ENCODE peak calls at places on chromosomes 3 and 15, in five cellular contexts. B, J, R, G and K are unnamed samples.
A peak's percentile ranks its signal among the peaks of the same experiment; 100 is the strongest.

GRCh38 chr15:40409366-40409765 is 3.8 kb downstream of the IVD start:
- DNase-seq in G (no peak), J (no peak), R (no peak), B (peak; percentile 80), K (no peak)

GRCh38 chr3:106839576-106840280 is 537.5 kb upstream of the CCDC54 start:
- DNase-seq in G (no peak), J (peak; percentile 36), B (no peak), R (no peak), K (no peak)

GRCh38 chr3:176951144-176951543 is 246.1 kb downstream of the TBL1XR1 start:
- DNase-seq in J (no peak), B (no peak), G (no peak), R (no peak), K (no peak)

GRCh38 chr3:183937601-183938286 is 53.1 kb upstream of the PARL start:
- DNase-seq in J (no peak), B (peak; percentile 7), R (no peak), G (no peak), K (no peak)

GRCh38 chr3:16844222-16844621 is 40.5 kb upstream of the PLCL2 start:
- DNase-seq in B (no peak), G (no peak), J (no peak), R (no peak), K (no peak)

GRCh38 chr3:124630994-124631393 is 99.3 kb upstream of the UMPS start:
- DNase-seq in J (no peak), G (no peak), B (no peak), R (no peak), K (no peak)

GRCh38 chr15:66720206-66721010 is 18.4 kb downstream of the SMAD6 start:
- DNase-seq in J (peak; percentile 82), B (no peak), G (no peak), R (no peak), K (peak; percentile 93)

GRCh38 chr15:99073008-99073714 is 31.7 kb upstream of the SYNM start:
- DNase-seq in R (no peak), B (peak; percentile 74), J (no peak), G (no peak), K (no peak)

GRCh38 chr15:74635228-74635627 is 19.6 kb downstream of the CLK3 start:
- DNase-seq in J (peak; percentile 73), R (no peak), G (peak; percentile 77), B (peak; percentile 86), K (no peak)

GRCh38 chr3:37590328-37591079 is 271.2 kb upstream of the CTDSPL start:
- DNase-seq in R (no peak), J (peak; percentile 35), B (no peak), G (peak; percentile 20), K (no peak)
- H3K4me3 ChIP-seq in R (no peak overlapping the region), J (no peak overlapping the region), B (no peak overlapping the region), G (no peak overlapping the region), K (no peak overlapping the region)

GRCh38 chr3:102235679-102236078 is 199.1 kb upstream of the ZPLD1 start:
- DNase-seq in G (no peak), R (no peak), B (no peak), J (no peak), K (no peak)
- TF ChIP-seq CTCF in G (peak; percentile 6), R (peak; percentile 69), B (no peak), J (peak; percentile 35), K (peak; percentile 61)

GRCh38 chr3:58508437-58508836 is 16.5 kb downstream of the KCTD6 start:
- DNase-seq in G (no peak), J (no peak), R (no peak), B (no peak), K (no peak)

GRCh38 chr3:58507356-58508062 is 15.6 kb downstream of the KCTD6 start:
- DNase-seq in B (no peak), G (no peak), J (no peak), R (no peak), K (no peak)

GRCh38 chr3:58497074-58497473 is 5.2 kb downstream of the KCTD6 start:
- DNase-seq in J (peak; percentile 21), B (no peak), R (no peak), G (no peak), K (peak; percentile 58)

DNA sequence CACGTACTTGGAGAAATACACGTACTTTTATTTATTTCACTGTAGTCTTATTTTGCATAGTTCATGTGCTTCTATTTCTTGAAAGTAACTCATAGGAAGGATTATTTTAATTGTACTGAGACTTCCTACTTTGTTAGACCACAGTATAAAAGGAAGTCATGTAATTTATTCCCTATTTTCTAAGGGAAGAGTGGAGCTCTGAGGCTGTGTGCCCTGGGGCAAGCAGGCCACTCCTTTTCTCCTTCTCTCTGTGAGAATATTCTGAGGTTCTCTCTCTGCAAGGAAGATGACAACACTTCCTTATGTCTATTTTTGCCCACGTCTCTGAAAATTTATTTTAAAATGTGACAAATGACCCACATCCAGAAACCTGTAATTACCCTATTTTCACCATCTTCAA is 10.9 kb downstream of the KCTD6 start:
- DNase-seq in G (no peak), J (no peak), R (no peak), B (no peak), K (no peak)
- H3K4me3 ChIP-seq in G (no peak overlapping the region), J (no peak overlapping the region), R (no peak overlapping the region), B (no peak overlapping the region), K (no peak overlapping the region)

GRCh38 chr3:17979911-17980310 is 237.5 kb upstream of the TBC1D5 start:
- DNase-seq in J (no peak), B (no peak), R (no peak), G (no peak), K (no peak)
- TF ChIP-seq CTCF in J (no peak), B (no peak), R (no peak), G (no peak), K (no peak)

GRCh38 chr3:50264389-50264963 is 4.5 kb upstream of the SEMA3B start:
- DNase-seq in J (peak; percentile 95), R (peak; percentile 91), B (no peak), G (peak; percentile 64), K (peak; percentile 96)
- H3K4me3 ChIP-seq in J (no peak overlapping the region), R (peak overlapping the region; percentile 10), B (no peak overlapping the region), G (no peak overlapping the region), K (no peak overlapping the region)

GRCh38 chr3:119998166-119998565 is 96.1 kb downstream of the GSK3B start:
- DNase-seq in R (no peak), G (no peak), J (no peak), B (no peak), K (no peak)
- TF ChIP-seq CTCF in R (no peak), G (no peak), J (no peak), B (no peak), K (no peak)

DNA sequence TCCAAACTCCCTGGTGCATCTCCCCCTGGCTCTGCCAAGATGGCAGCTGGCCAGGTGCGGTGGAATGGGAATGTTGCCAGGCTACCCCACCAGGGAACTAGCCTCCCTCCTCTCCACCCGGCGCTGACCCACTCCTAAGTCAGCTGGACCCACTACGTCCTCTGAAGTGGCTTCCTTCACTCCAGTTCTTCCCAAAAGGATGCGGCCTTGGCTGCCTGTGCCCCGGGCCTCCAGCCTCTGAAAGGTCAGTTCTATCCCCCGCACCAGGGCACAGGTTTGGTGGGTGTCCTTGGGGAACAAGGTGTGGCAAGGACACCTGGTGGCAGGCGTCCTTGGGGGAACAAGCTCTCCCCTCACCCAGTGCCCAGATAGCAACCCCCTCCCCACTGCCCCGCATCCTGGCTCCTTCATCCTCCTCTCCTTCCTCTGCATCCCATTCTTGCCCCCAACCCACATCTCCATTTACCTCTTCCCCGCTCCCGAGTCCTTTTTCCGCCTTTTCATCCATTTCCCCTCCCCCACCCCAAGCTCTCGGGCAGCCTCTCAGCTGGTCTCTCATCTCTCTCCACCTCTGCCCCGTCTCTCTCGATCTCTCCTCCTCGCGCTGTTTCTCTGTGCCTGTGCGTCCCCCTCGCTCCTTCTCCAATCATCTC is 54.0 kb downstream of the LHFPL4 start:
- DNase-seq in J (no peak), R (no peak), G (no peak), B (no peak), K (no peak)
- H3K4me3 ChIP-seq in J (no peak overlapping the region), R (peak overlapping the region; percentile 22), G (no peak overlapping the region), B (no peak overlapping the region), K (no peak overlapping the region)

GRCh38 chr3:128794788-128795649 is 69.0 kb downstream of the RAB7A start:
- DNase-seq in J (peak; percentile 72), R (peak; percentile 16), B (peak; percentile 80), G (peak; percentile 61), K (no peak)
- TF ChIP-seq CTCF in J (peak; percentile 67), R (peak; percentile 79), B (peak; percentile 77), G (peak; percentile 77), K (peak; percentile 82)

DNA sequence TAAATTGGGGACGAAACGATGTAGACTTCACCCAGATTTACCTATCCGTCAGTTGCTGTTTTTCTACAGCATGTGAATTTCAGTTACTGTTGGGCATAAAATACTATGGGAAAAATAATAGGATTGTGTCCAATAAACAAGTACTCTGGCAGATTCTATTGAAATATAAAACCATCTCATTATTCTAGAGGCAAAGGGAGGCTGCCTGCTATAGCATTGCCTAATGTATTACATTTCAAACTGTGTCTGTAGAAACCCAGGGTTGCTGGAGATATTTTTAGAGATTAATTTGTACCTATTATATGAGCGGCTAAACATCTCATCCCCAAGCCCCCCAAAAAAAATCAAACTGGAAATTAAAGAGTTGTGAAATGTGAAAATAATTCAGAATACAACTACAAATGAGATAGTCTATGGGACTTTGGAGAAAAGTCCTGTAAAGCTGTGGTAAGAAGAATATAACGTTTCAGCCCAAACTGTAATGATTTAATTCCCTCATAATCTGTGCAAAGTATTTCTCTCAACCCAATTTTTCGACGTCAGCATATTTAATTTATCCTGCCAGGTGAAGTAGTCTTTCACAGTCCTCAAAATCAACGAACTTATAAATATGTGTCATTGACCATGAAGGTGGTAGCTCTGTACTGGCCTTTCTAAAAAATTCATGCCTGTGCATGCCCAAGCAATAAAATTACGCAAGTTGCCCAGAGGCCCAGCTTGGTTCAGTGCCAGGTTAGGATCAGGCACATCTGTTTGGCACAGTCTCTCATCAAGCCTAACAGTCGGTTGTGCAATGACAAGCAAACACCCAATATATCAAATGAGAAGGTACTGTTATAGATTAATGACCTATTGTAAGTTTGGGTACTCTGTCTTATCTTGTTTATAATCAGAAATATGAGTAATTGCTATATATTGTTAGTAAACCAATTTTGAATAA is 159.3 kb upstream of the IL12A start:
- DNase-seq in B (no peak), J (peak; percentile 81), R (no peak), G (peak; percentile 86), K (no peak)
- H3K4me3 ChIP-seq in B (no peak overlapping the region), J (no peak overlapping the region), R (no peak overlapping the region), G (no peak overlapping the region), K (no peak overlapping the region)